ENCODE peak calls at places on chromosomes 11 and 22, in five cellular contexts. S is adrenal gland, Q is breast epithelium, P is body of pancreas, T is A549. V is an unnamed sample.

GRCh38 chr11:71489311-71490043 is 36.5 kb downstream of the NADSYN1 start:
- DNase-seq in P (no peak), S (no peak), T (peak), Q (peak), V (no peak)

GRCh38 chr11:60307507-60308195 is 19.4 kb upstream of the MS4A6E start:
- DNase-seq in S (no peak), T (no peak), Q (no peak), P (no peak), V (no peak)

GRCh38 chr11:84103096-84103495 is 816.9 kb upstream of the CCDC90B start:
- DNase-seq in T (no peak), Q (no peak), P (no peak), S (peak), V (no peak)

GRCh38 chr22:35648066-35649025 is at the start of gene APOL6:
- DNase-seq in S (peak), P (peak), Q (no peak), T (peak), V (no peak)

GRCh38 chr11:7494086-7494775 is 8.9 kb downstream of the OLFML1 start:
- DNase-seq in P (no peak), Q (no peak), S (no peak), T (no peak), V (no peak)

GRCh38 chr22:44211256-44211945 is 30.7 kb downstream of the PARVG start:
- DNase-seq in S (no peak), T (no peak), P (peak), Q (no peak), V (peak)

GRCh38 chr11:63888170-63889086 is 28.5 kb downstream of the RCOR2 start:
- DNase-seq in T (no peak), S (peak), P (peak), Q (peak), V (peak)

GRCh38 chr11:17743026-17743807 is 8.6 kb downstream of the KCNC1 start:
- DNase-seq in T (no peak), P (no peak), S (peak), Q (peak), V (no peak)

GRCh38 chr11:6283453-6284023 is 23.9 kb downstream of the CCKBR start:
- DNase-seq in P (no peak), Q (no peak), T (no peak), S (no peak), V (no peak)

GRCh38 chr11:62831520-62832345 is at the start of gene STX5:
- DNase-seq in S (peak), P (peak), Q (peak), T (peak), V (peak)
- TF ChIP-seq POLR2A in S (peak), P (peak), Q (peak), T (peak), V (peak)

GRCh38 chr22:20813056-20813455 is 39.1 kb downstream of the SERPIND1 start:
- DNase-seq in S (no peak), T (no peak), Q (peak), P (no peak), V (no peak)
- TF ChIP-seq POLR2A in S (no peak), T (no peak), Q (no peak), P (no peak), V (no peak)

DNA sequence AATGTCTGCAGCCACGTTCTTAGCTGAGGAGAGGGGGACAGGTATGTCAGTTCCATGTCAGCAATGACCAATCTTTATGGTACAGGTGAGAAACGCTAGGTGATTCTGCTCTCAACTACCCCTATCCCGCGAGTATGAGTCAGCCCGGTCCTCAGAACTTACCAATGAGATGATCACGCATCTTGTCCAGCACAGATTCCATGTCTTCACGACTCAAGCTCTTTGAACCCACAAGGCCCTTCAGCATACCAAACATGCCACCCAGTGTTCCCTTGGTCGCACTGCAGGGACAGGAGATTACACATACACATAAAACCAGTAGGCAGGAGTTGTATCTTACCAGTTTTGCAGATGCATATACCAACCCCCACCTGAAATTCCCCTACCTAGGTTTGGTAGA is 2.9 kb downstream of the SRPRA start:
- DNase-seq in S (no peak), T (peak), P (no peak), Q (no peak), V (no peak)
- TF ChIP-seq POLR2A in S (no peak), T (no peak), P (no peak), Q (no peak), V (no peak)

GRCh38 chr11:76770642-76771445 is 12.3 kb upstream of the TSKU start:
- DNase-seq in T (peak), P (peak), S (peak), Q (no peak), V (no peak)

GRCh38 chr11:76768091-76769047 is 14.8 kb upstream of the TSKU start:
- DNase-seq in P (peak), Q (peak), S (no peak), T (no peak), V (peak)

GRCh38 chr11:76771446-76772099 is 11.6 kb upstream of the TSKU start:
- DNase-seq in T (no peak), Q (no peak), P (no peak), S (no peak), V (no peak)

GRCh38 chr11:76769071-76769560 is 14.0 kb upstream of the TSKU start:
- DNase-seq in P (no peak), T (no peak), S (no peak), Q (no peak), V (no peak)

DNA sequence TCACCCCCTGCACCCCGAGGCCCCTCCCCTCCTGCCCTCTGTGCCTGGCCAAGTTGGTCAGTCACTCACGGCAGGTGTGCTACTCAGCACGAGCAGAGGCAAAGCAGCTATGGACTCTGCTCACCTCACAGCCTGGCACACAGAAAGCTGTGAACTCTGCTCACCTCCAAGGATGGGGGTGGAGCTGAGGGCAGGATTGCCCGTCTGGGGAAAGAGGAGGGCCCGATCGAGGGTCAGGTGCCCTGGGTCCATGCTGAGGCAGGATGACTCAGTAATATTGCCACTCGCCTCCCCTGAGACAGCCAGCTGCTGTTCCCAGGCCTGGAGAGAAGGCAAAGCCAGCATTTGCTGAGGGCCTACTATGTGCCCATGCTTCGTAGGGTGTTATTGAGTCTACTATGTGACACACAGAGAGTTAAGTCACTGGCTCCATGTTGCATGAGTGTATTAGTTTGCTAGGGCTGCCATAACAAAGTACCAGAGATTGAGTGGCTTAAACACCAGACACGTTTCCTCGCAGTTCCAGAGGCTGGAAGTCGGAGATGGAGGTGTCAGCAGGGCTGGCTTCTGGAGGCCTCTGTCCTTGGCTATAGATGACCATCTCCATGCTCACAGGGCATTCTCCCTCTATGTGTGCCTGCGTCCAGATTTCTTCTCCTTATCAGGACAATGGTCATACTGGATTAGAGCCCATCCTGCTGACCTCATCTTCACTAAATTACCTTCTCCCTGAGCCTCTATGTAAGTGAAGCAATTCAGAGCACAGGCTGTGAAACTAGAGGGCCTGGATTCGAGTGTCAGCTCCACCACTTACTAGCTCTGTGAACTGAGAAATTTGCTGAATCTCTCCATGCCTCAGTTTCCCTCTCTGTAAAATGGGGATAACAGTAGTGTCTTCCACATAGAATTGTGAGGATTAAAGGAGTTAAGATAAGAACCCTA is 13.2 kb upstream of the TSKU start:
- DNase-seq in T (peak), Q (no peak), S (peak), P (peak), V (peak)
- TF ChIP-seq POLR2A in T (peak), Q (no peak), S (no peak), P (no peak), V (no peak)

GRCh38 chr11:58578635-58579191 is at the start of gene ZFP91:
- DNase-seq in T (peak), Q (peak), P (peak), S (peak), V (peak)
- TF ChIP-seq POLR2A in T (peak), Q (peak), P (peak), S (peak), V (peak)

GRCh38 chr22:48141301-48141700 is 1378.9 kb downstream of the TBC1D22A start:
- DNase-seq in T (no peak), Q (no peak), S (no peak), P (no peak), V (peak)

GRCh38 chr22:48144318-48144717 is 1381.9 kb downstream of the TBC1D22A start:
- DNase-seq in T (no peak), S (no peak), Q (no peak), P (no peak), V (no peak)

GRCh38 chr22:48145738-48146137 is 1383.3 kb downstream of the TBC1D22A start:
- DNase-seq in S (no peak), T (no peak), P (no peak), Q (no peak), V (no peak)

GRCh38 chr22:48142388-48142787 is 1379.9 kb downstream of the TBC1D22A start:
- DNase-seq in S (no peak), T (no peak), P (no peak), Q (no peak), V (no peak)

DNA sequence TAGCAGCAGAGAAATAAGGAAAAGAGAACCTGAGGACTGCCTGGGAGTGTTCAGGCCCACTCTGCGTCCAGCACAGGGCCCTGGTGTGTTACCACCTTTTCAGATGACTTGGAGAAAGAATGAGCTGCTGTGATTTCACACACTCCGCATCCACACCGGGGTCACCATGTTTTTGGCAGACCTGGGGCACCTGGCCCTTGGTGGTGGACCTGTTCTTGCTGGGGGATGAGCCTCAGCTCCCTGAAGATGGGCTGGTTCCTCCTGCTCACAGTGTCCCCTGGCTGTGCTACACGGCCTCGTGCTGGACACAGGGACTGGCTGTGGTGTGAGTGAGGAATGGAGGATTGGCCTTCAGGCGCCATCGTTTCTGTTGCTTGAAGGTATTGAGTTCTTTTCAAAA is 1381.4 kb downstream of the TBC1D22A start:
- DNase-seq in Q (no peak), T (no peak), P (no peak), S (no peak), V (no peak)
- TF ChIP-seq POLR2A in Q (no peak), T (no peak), P (no peak), S (no peak), V (no peak)

GRCh38 chr11:112315057-112315720 is 54.5 kb upstream of the PLET1 start:
- DNase-seq in Q (no peak), S (no peak), T (no peak), P (no peak), V (no peak)
- TF ChIP-seq POLR2A in Q (no peak), S (no peak), T (no peak), P (no peak), V (no peak)

DNA sequence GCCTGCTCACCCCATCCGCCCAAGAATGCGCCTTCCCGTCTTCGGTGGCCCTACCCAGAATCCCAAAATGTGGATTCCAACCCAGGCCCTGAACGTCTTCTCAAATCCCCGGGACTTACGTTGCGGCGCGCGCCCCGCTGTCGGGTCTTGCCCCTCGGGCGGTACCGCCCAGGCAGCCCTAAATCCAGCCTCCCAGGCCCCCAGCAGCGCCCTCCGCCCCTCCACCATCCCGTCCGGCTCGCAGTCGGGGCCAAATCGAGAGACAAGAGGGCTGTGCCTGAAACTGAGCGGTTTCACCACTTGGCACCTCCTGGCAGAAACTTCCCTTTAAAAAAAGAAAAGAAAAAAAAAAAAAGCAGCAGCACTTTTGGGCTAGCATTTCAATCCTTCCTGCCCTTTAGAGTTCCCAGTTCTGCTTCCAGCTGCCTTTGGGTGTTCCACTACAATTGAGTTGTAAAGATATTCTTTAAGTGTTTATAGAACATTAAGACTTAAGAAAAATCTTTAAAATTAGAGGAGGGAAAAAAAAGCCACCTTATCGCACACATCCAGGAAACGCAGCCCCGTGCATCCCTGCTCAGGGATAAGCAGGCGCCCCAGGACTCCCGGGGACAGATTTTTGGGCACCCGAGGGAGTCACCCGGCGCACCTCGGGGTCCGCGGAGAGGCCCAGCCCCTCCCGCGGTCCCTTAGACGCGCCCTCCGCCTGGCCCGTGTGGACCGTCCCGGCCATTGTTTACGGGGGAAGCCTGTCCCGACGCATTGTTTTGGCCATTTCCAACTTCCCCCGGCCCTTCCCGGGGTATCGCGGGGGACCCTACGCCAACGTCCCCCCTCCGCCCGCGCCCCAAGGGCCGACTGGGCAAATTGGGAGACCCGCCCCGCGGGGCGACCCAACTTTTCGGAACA is 57.6 kb downstream of the KCNJ4 start:
- DNase-seq in P (peak), T (no peak), Q (no peak), S (peak), V (peak)
- TF ChIP-seq POLR2A in P (peak), T (no peak), Q (no peak), S (no peak), V (no peak)

GRCh38 chr11:35127619-35128018 is 11.4 kb upstream of the CD44 start:
- DNase-seq in T (no peak), S (no peak), Q (no peak), P (no peak), V (no peak)
- TF ChIP-seq POLR2A in T (no peak), S (no peak), Q (no peak), P (no peak), V (no peak)

V was measured in upper lobe of left lung.